ENCODE peak calls at places on chromosomes 1 and 21, in ten cellular contexts. X, K, Y, G, H, F, B, A, U and V are unnamed samples.

GRCh38 chr1:82485591-82486369 is 685.0 kb downstream of the ADGRL2 start:
- DNase-seq in X (no peak), K (no peak), Y (peak; percentile 33), G (no peak), H (no peak), F (peak; percentile 6), B (no peak), A (no peak), U (peak; percentile 12), V (peak; percentile 62)

GRCh38 chr1:78284354-78284753 is 206.4 kb upstream of the PTGFR start:
- DNase-seq in X (no peak), K (no peak), Y (peak; percentile 26), G (no peak), H (no peak), F (no peak), B (no peak), A (no peak), U (peak; percentile 46), V (peak; percentile 44)

GRCh38 chr1:61387829-61388228 is 305.5 kb downstream of the NFIA start:
- DNase-seq in X (no peak), K (no peak), Y (no peak), G (no peak), H (no peak), F (no peak), B (no peak), A (no peak), U (no peak), V (no peak)

GRCh38 chr1:112788561-112788960 is 73.4 kb upstream of the PPM1J start:
- DNase-seq in X (no peak), K (no peak), Y (no peak), G (no peak), H (no peak), F (no peak), B (no peak), A (no peak), U (peak; percentile 76), V (no peak)

GRCh38 chr1:110086959-110087358 is 16.5 kb upstream of the ALX3 start:
- DNase-seq in X (no peak), K (no peak), Y (peak; percentile 31), G (no peak), H (no peak), F (no peak), B (no peak), A (no peak), U (no peak), V (no peak)

GRCh38 chr1:200445213-200445612 is 35.4 kb upstream of the ZNF281 start:
- DNase-seq in X (no peak), K (no peak), Y (no peak), G (no peak), H (no peak), F (no peak), B (no peak), A (no peak), U (peak; percentile 75), V (no peak)

GRCh38 chr1:44072204-44072603 is 40.9 kb upstream of the SLC6A9 start:
- DNase-seq in X (no peak), K (no peak), Y (peak; percentile 24), G (no peak), H (no peak), F (no peak), B (no peak), A (no peak), U (peak; percentile 96), V (no peak)

GRCh38 chr21:43814215-43815106 is 25.1 kb downstream of the RRP1 start:
- DNase-seq in X (no peak), K (no peak), Y (peak; percentile 38), G (no peak), H (no peak), F (no peak), B (no peak), A (no peak), U (peak; percentile 59), V (no peak)

GRCh38 chr1:1058921-1059493 is 15.1 kb downstream of the RNF223 start:
- DNase-seq in X (peak; percentile 62), K (no peak), Y (no peak), G (no peak), H (peak; percentile 62), F (no peak), B (peak; percentile 61), A (no peak), U (peak; percentile 41), V (no peak)

GRCh38 chr1:19368050-19368449 is 55.9 kb downstream of the SLC66A1 start:
- DNase-seq in X (no peak), K (no peak), Y (no peak), G (no peak), H (no peak), F (no peak), B (no peak), A (no peak), U (no peak), V (no peak)

GRCh38 chr1:1300352-1300739 is 7.4 kb downstream of the ACAP3 start:
- DNase-seq in X (no peak), K (no peak), Y (no peak), G (no peak), H (no peak), F (no peak), B (no peak), A (no peak), U (no peak), V (no peak)

GRCh38 chr1:7127322-7128050 is 342.2 kb downstream of the CAMTA1 start:
- DNase-seq in X (no peak), K (no peak), Y (no peak), G (no peak), H (no peak), F (no peak), B (peak; percentile 47), A (no peak), U (no peak), V (no peak)

GRCh38 chr21:45859041-45859761 is 122.4 kb upstream of the COL6A1 start:
- DNase-seq in X (no peak), K (no peak), Y (no peak), G (no peak), H (peak; percentile 45), F (no peak), B (no peak), A (no peak), U (no peak), V (no peak)

GRCh38 chr1:161182214-161182613 is 4.9 kb upstream of the B4GALT3 start:
- DNase-seq in X (peak; percentile 3), K (no peak), Y (no peak), G (no peak), H (peak; percentile 72), F (no peak), B (no peak), A (no peak), U (peak; percentile 84), V (no peak)

GRCh38 chr1:94863919-94864318 is 43.8 kb downstream of the SLC44A3 start:
- DNase-seq in X (no peak), K (peak; percentile 38), Y (peak; percentile 88), G (peak; percentile 82), H (no peak), F (peak; percentile 81), B (no peak), A (no peak), U (peak; percentile 96), V (peak; percentile 71)
- H3K27ac ChIP-seq in X (peak overlapping the region; percentile 53), K (peak overlapping the region; percentile 92), Y (peak overlapping the region; percentile 86), G (peak overlapping the region; percentile 92), H (no peak overlapping the region), F (peak overlapping the region; percentile 91), B (no peak overlapping the region), A (no peak overlapping the region), U (peak overlapping the region; percentile 97), V (peak overlapping the region; percentile 77)

GRCh38 chr1:39438002-39438401 is 53.4 kb upstream of the BMP8A start:
- DNase-seq in X (no peak), K (no peak), Y (no peak), G (no peak), H (no peak), F (no peak), B (no peak), A (no peak), U (no peak), V (no peak)
- H3K36me3 ChIP-seq in X (peaks cover 95% of the 10 kb centered on the region), K (peaks cover 65% of the 10 kb centered on the region), Y (peaks cover 14% of the 10 kb centered on the region), G (no peaks in the 10 kb centered on the region), H (peaks cover 73% of the 10 kb centered on the region), F (peaks cover 4% of the 10 kb centered on the region), B (peaks cover 89% of the 10 kb centered on the region), A (peaks cover 88% of the 10 kb centered on the region), U (peaks cover 95% of the 10 kb centered on the region), V (peaks cover 2% of the 10 kb centered on the region)

DNA sequence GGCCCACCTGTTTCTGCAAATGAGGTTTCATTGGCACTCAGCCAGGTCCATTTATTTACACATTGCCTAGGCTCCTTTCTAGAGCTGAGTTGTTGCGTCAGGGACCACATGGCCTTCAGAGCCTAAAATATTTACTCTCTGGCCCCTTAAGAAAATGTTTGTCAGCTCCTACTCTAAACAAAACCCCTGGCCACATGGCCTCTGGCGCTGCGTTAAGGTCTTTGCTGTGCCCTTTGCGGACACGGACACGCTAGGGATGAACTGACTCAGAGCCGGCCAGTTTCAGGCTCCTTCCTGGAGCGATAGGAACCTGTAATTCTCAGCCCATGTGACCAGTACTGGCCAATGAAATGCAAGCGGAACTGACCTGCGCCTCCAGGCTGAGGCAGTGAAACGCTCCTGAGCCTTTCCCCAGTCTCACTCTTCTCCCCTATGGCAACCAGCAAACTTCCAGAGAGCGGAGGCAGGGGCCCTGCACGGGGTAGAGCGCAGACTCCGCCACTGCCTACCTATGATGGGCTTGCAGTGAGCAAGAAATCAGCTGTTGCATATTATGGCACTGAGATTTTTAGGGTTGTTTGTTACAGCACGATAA is 160.3 kb downstream of the ETS2 start:
- DNase-seq in X (peak; percentile 81), K (no peak), Y (peak; percentile 91), G (no peak), H (no peak), F (no peak), B (no peak), A (no peak), U (no peak), V (peak; percentile 24)
- H3K27ac ChIP-seq in X (no peak overlapping the region), K (no peak overlapping the region), Y (peak overlapping the region; percentile 63), G (no peak overlapping the region), H (no peak overlapping the region), F (no peak overlapping the region), B (no peak overlapping the region), A (no peak overlapping the region), U (no peak overlapping the region), V (no peak overlapping the region)

GRCh38 chr1:236561976-236562375 is 38.2 kb downstream of the LGALS8 start:
- DNase-seq in X (no peak), K (no peak), Y (no peak), G (no peak), H (no peak), F (no peak), B (no peak), A (no peak), U (no peak), V (no peak)

GRCh38 chr1:236558069-236558468 is 34.3 kb downstream of the LGALS8 start:
- DNase-seq in X (no peak), K (no peak), Y (no peak), G (no peak), H (no peak), F (no peak), B (no peak), A (no peak), U (no peak), V (no peak)

GRCh38 chr1:236565530-236565929 is 38.8 kb downstream of the HEATR1 start:
- DNase-seq in X (no peak), K (no peak), Y (no peak), G (no peak), H (no peak), F (no peak), B (no peak), A (no peak), U (no peak), V (no peak)

GRCh38 chr1:236556606-236557005 is 32.8 kb downstream of the LGALS8 start:
- DNase-seq in X (no peak), K (no peak), Y (no peak), G (no peak), H (no peak), F (no peak), B (no peak), A (no peak), U (no peak), V (no peak)

GRCh38 chr1:236560213-236560771 is 36.5 kb downstream of the LGALS8 start:
- DNase-seq in X (no peak), K (no peak), Y (no peak), G (no peak), H (no peak), F (no peak), B (no peak), A (no peak), U (no peak), V (no peak)
- H3K36me3 ChIP-seq in X (peaks cover 84% of the 10 kb centered on the region), K (peaks cover 54% of the 10 kb centered on the region), Y (no peaks in the 10 kb centered on the region), G (no peaks in the 10 kb centered on the region), H (peaks cover 64% of the 10 kb centered on the region), F (peaks cover 2% of the 10 kb centered on the region), B (peaks cover 77% of the 10 kb centered on the region), A (peaks cover 100% of the 10 kb centered on the region), U (peaks cover 68% of the 10 kb centered on the region), V (peaks cover 8% of the 10 kb centered on the region)